ENCODE peak calls at places on chromosomes 3 and 15, in seven cellular contexts. X is upper lobe of right lung; F is stimulated activated naive CD4-positive, alpha-beta T cell; K is COR-L47; N is stimulated activated CD4-positive, alpha-beta T cell treated with anti-CD3 and anti-CD28 coated beads, Interleukin-15, amount 100 ng/mL, for 1 hour; I is ascending aorta; P is right lobe of liver. T is an unnamed sample.

GRCh38 chr15:70902105-70902504 is 9.5 kb downstream of the LRRC49 start:
- DNase-seq in N (no peak), I (no peak), F (no peak), K (no peak), P (no peak), X (no peak), T (peak; percentile 70)

GRCh38 chr15:49085696-49086459 is 39.6 kb upstream of the SECISBP2L start:
- DNase-seq in F (no peak), P (no peak), K (no peak), X (no peak), N (no peak), I (no peak), T (no peak)

GRCh38 chr3:151047636-151048035 is 37.8 kb upstream of the MED12L start:
- DNase-seq in N (no peak), I (no peak), P (no peak), K (no peak), F (no peak), X (no peak), T (peak; percentile 13)

GRCh38 chr3:53845103-53845880 is 927 bp downstream of the CHDH start:
- DNase-seq in P (no peak), K (peak; percentile 2), F (no peak), I (peak; percentile 74), X (peak; percentile 86), N (no peak), T (peak; percentile 54)

GRCh38 chr3:186882881-186883685 is 40.6 kb downstream of the ADIPOQ start:
- DNase-seq in X (no peak), N (no peak), P (no peak), K (no peak), F (no peak), I (no peak), T (peak; percentile 85)

GRCh38 chr15:33720952-33721351 is 247.3 kb upstream of the CHRM5 start:
- DNase-seq in F (no peak), X (no peak), P (no peak), I (no peak), K (no peak), N (no peak), T (peak; percentile 33)

GRCh38 chr3:190972840-190973270 is 110.4 kb upstream of the GMNC start:
- DNase-seq in N (no peak), F (no peak), X (no peak), K (no peak), I (no peak), P (no peak), T (peak; percentile 77)

GRCh38 chr3:38003817-38004414 is 13.3 kb downstream of the VILL start:
- DNase-seq in K (no peak), P (no peak), I (no peak), N (no peak), F (no peak), X (peak; percentile 58), T (no peak)

GRCh38 chr3:125652349-125652748 is 57.1 kb upstream of the OSBPL11 start:
- DNase-seq in K (no peak), X (no peak), N (no peak), P (no peak), F (no peak), I (no peak), T (no peak)

GRCh38 chr3:116161570-116162290 is 283.6 kb downstream of the LSAMP start:
- DNase-seq in X (no peak), P (no peak), N (no peak), F (no peak), K (no peak), I (no peak), T (no peak)

GRCh38 chr15:57647791-57648130 is 56.1 kb downstream of the MYZAP start:
- DNase-seq in K (no peak), N (no peak), F (no peak), X (no peak), I (no peak), P (no peak), T (no peak)

GRCh38 chr15:45657769-45658545 is 23.1 kb downstream of the SQOR start:
- DNase-seq in P (no peak), I (no peak), N (no peak), F (no peak), K (no peak), X (no peak), T (no peak)

GRCh38 chr3:67383379-67383778 is 271.0 kb downstream of the SUCLG2 start:
- DNase-seq in X (no peak), N (no peak), K (no peak), I (no peak), P (no peak), F (no peak), T (no peak)

GRCh38 chr3:78562318-78562717 is 1205.5 kb downstream of the ROBO1 start:
- DNase-seq in F (no peak), N (no peak), P (no peak), I (no peak), K (no peak), X (no peak), T (no peak)